ENCODE peak calls at places on chromosomes 12 and 14, in ten cellular contexts. P is ovary, O is A549, V is stomach, T is H1, J is K562, C is tibial nerve, S is sigmoid colon, X is suprapubic skin, F is HepG2. B is an unnamed sample.
A peak's percentile ranks its signal among the peaks of the same experiment; 100 is the strongest.

GRCh38 chr14:59032821-59033220 is 155.6 kb upstream of the DAAM1 start:
- DNase-seq in P (no peak), O (no peak), V (no peak), T (no peak), J (no peak), C (no peak), S (no peak), X (no peak), F (no peak), B (no peak)

GRCh38 chr14:54722791-54723432 is 156.0 kb downstream of the SAMD4A start:
- DNase-seq in P (no peak), O (peak; percentile 31), V (no peak), T (no peak), J (peak; percentile 69), C (no peak), S (no peak), X (no peak), F (peak; percentile 28), B (no peak)

GRCh38 chr12:102957339-102958050 is at the start of gene ASCL1:
- DNase-seq in P (peak; percentile 15), O (no peak), V (no peak), T (no peak), J (no peak), C (no peak), S (no peak), X (no peak), F (no peak), B (peak; percentile 83)

GRCh38 chr12:112331891-112332290 is 50.3 kb downstream of the HECTD4 start:
- DNase-seq in P (no peak), O (no peak), V (no peak), T (no peak), J (no peak), C (no peak), S (no peak), X (no peak), F (no peak), B (no peak)

GRCh38 chr12:103768467-103769123 is 72.4 kb downstream of the NT5DC3 start:
- DNase-seq in P (no peak), O (no peak), V (no peak), T (no peak), J (no peak), C (no peak), S (peak; percentile 40), X (no peak), F (no peak), B (no peak)

GRCh38 chr12:31325524-31325875 is 450 bp downstream of the SINHCAF start:
- DNase-seq in P (peak; percentile 72), O (no peak), V (peak; percentile 33), T (no peak), J (no peak), C (peak; percentile 15), S (no peak), X (no peak), F (no peak), B (no peak)

GRCh38 chr12:65813983-65814382 is 10.3 kb upstream of the HMGA2 start:
- DNase-seq in P (no peak), O (no peak), V (no peak), T (no peak), J (no peak), C (no peak), S (no peak), X (no peak), F (no peak), B (no peak)

GRCh38 chr12:30218073-30218472 is 434.3 kb upstream of the TMTC1 start:
- DNase-seq in P (no peak), O (no peak), V (no peak), T (no peak), J (no peak), C (no peak), S (no peak), X (no peak), F (no peak), B (no peak)

GRCh38 chr12:115646210-115646609 is 631.3 kb downstream of the MED13L start:
- DNase-seq in P (no peak), O (no peak), V (no peak), T (no peak), J (no peak), C (no peak), S (no peak), X (no peak), F (no peak), B (no peak)

GRCh38 chr12:47052274-47052673 is 27.1 kb upstream of the PCED1B start:
- DNase-seq in P (no peak), O (no peak), V (no peak), T (no peak), J (peak; percentile 26), C (no peak), S (no peak), X (no peak), F (no peak), B (no peak)

GRCh38 chr14:24816929-24817637 is 183.1 kb upstream of the GZMB start:
- DNase-seq in P (no peak), O (no peak), V (no peak), T (no peak), J (no peak), C (no peak), S (no peak), X (no peak), F (peak; percentile 98), B (no peak)

GRCh38 chr12:75563351-75563750 is 51.9 kb upstream of the KRR1 start:
- DNase-seq in P (no peak), O (no peak), V (no peak), T (no peak), J (no peak), C (no peak), S (no peak), X (no peak), F (no peak), B (no peak)

GRCh38 chr12:57611810-57612710 is 825 bp downstream of the ARHGEF25 start:
- DNase-seq in P (no peak), O (no peak), V (no peak), T (no peak), J (no peak), C (no peak), S (no peak), X (no peak), F (no peak), B (peak; percentile 64)

GRCh38 chr12:15650399-15651128 is 138.6 kb downstream of the EPS8 start:
- DNase-seq in P (no peak), O (no peak), V (no peak), T (no peak), J (no peak), C (no peak), S (no peak), X (no peak), F (no peak), B (no peak)

GRCh38 chr14:59787045-59787674 is 83.4 kb downstream of the RTN1 start:
- DNase-seq in P (no peak), O (no peak), V (no peak), T (no peak), J (no peak), C (no peak), S (no peak), X (no peak), F (no peak), B (no peak)

GRCh38 chr12:74945771-74946198 is 263.9 kb downstream of the KCNC2 start:
- DNase-seq in P (no peak), O (no peak), V (no peak), T (no peak), J (no peak), C (no peak), S (no peak), X (no peak), F (no peak), B (no peak)

GRCh38 chr12:95151406-95151805 is 65.9 kb downstream of the FGD6 start:
- DNase-seq in P (no peak), O (no peak), V (no peak), T (no peak), J (no peak), C (no peak), S (no peak), X (no peak), F (no peak), B (no peak)

GRCh38 chr12:105041186-105041585 is 43.1 kb downstream of the ALDH1L2 start:
- DNase-seq in P (no peak), O (no peak), V (no peak), T (no peak), J (no peak), C (no peak), S (no peak), X (no peak), F (no peak), B (no peak)
- TF ChIP-seq EP300 in P (no peak), O (no peak), V (no peak), T (no peak), J (no peak), C (no peak), S (no peak), X (no peak), F (no peak), B (no peak)

GRCh38 chr12:93865751-93866150 is 188.6 kb downstream of the CRADD start:
- DNase-seq in P (no peak), O (no peak), V (no peak), T (no peak), J (no peak), C (no peak), S (no peak), X (no peak), F (no peak), B (no peak)

GRCh38 chr12:93857917-93858513 is 180.8 kb downstream of the CRADD start:
- DNase-seq in P (no peak), O (no peak), V (no peak), T (no peak), J (no peak), C (no peak), S (no peak), X (no peak), F (no peak), B (no peak)

GRCh38 chr12:93857279-93857894 is 180.2 kb downstream of the CRADD start:
- DNase-seq in P (no peak), O (no peak), V (no peak), T (no peak), J (no peak), C (no peak), S (no peak), X (no peak), F (no peak), B (no peak)

GRCh38 chr12:93860659-93861373 is 183.6 kb downstream of the CRADD start:
- DNase-seq in P (no peak), O (no peak), V (no peak), T (no peak), J (no peak), C (no peak), S (no peak), X (no peak), F (no peak), B (no peak)

GRCh38 chr12:93862424-93862823 is 185.2 kb downstream of the CRADD start:
- DNase-seq in P (no peak), O (no peak), V (no peak), T (no peak), J (no peak), C (no peak), S (no peak), X (no peak), F (no peak), B (no peak)
- TF ChIP-seq EP300 in P (no peak), O (no peak), V (no peak), T (no peak), J (no peak), C (no peak), S (no peak), X (no peak), F (no peak), B (no peak)

GRCh38 chr14:99257122-99257672 is 14.8 kb downstream of the BCL11B start:
- DNase-seq in P (no peak), O (no peak), V (no peak), T (no peak), J (no peak), C (no peak), S (no peak), X (no peak), F (no peak), B (no peak)
- TF ChIP-seq EP300 in P (no peak), O (no peak), V (no peak), T (no peak), J (no peak), C (no peak), S (no peak), X (no peak), F (no peak), B (no peak)

GRCh38 chr12:105464426-105464825 is 133.9 kb downstream of the C12orf75 start:
- DNase-seq in P (no peak), O (no peak), V (no peak), T (no peak), J (no peak), C (no peak), S (no peak), X (no peak), F (no peak), B (no peak)
- TF ChIP-seq EP300 in P (no peak), O (no peak), V (no peak), T (no peak), J (no peak), C (no peak), S (no peak), X (no peak), F (no peak), B (no peak)

B was measured in SK-N-SH.